ENCODE peak calls at places on chromosomes 11 and 22, in five cellular contexts. M is activated B cell treated with CpG ODN at 0.5 μM for 24 hours; K is AG08396; I is naive thymus-derived CD8-positive, alpha-beta T cell; A is astrocyte. X is an unnamed sample.

GRCh38 chr22:41541484-41541883 is 2.8 kb downstream of the POLR3H start:
- DNase-seq in M (no peak), K (no peak), I (no peak), A (no peak), X (no peak)

GRCh38 chr11:66325140-66325754 is 8.4 kb upstream of the CD248 start:
- DNase-seq in M (no peak), K (no peak), I (no peak), A (no peak), X (no peak)

GRCh38 chr22:32781695-32782094 is 19.8 kb upstream of the TIMP3 start:
- DNase-seq in M (no peak), K (no peak), I (no peak), A (no peak), X (peak)

GRCh38 chr11:1157645-1158591 is at the start of gene MUC5AC:
- DNase-seq in M (peak), K (no peak), I (no peak), A (no peak), X (no peak)

GRCh38 chr11:64305075-64305690 is at the start of gene ESRRA:
- DNase-seq in M (peak), K (peak), I (peak), A (peak), X (peak)

GRCh38 chr22:24145446-24146189 is 35.7 kb upstream of the SUSD2 start:
- DNase-seq in M (no peak), K (no peak), I (no peak), A (no peak), X (no peak)

GRCh38 chr11:12070446-12071267 is 39.7 kb upstream of the MICAL2 start:
- DNase-seq in M (no peak), K (no peak), I (no peak), A (no peak), X (no peak)

GRCh38 chr11:62402226-62402625 is 16.6 kb upstream of the SCGB1A1 start:
- DNase-seq in M (no peak), K (no peak), I (peak), A (no peak), X (no peak)

X was measured in fibroblast of lung.